ENCODE peak calls at places on chromosomes 5 and 9, in four cellular contexts. One of them, this sample, is unnamed.

GRCh38 chr5:68187268-68188055 is 28.1 kb upstream of the PIK3R1 start:
- DNase-seq in K562: no peak
- DNase-seq in WTC11: peak; percentile 68
- DNase-seq in GM12878: no peak
- DNase-seq in this sample: no peak

GRCh38 chr5:14775857-14776256 is 95.7 kb downstream of the ANKH start:
- DNase-seq in GM12878: no peak
- DNase-seq in WTC11: no peak
- DNase-seq in K562: no peak
- DNase-seq in this sample: no peak

GRCh38 chr5:160325716-160326115 is 13.4 kb upstream of the CCNJL start:
- DNase-seq in K562: no peak
- DNase-seq in WTC11: no peak
- DNase-seq in GM12878: no peak
- DNase-seq in this sample: no peak

GRCh38 chr9:28883209-28883608 is 1309.9 kb upstream of the C9orf72 start:
- DNase-seq in WTC11: no peak
- DNase-seq in GM12878: no peak
- DNase-seq in K562: no peak
- DNase-seq in this sample: no peak

GRCh38 chr5:1152771-1153282 is 41.0 kb upstream of the SLC12A7 start:
- DNase-seq in K562: no peak
- DNase-seq in WTC11: no peak
- DNase-seq in GM12878: no peak
- DNase-seq in this sample: no peak

GRCh38 chr9:113541019-113541900 is 77.7 kb downstream of the RGS3 start:
- DNase-seq in K562: peak; percentile 86
- DNase-seq in WTC11: peak; percentile 74
- DNase-seq in GM12878: no peak
- DNase-seq in this sample: peak; percentile 37

GRCh38 chr9:93223241-93224180 is 39.6 kb downstream of the WNK2 start:
- DNase-seq in WTC11: no peak
- DNase-seq in K562: no peak
- DNase-seq in GM12878: no peak
- DNase-seq in this sample: no peak

GRCh38 chr5:101306391-101307137 is 403.5 kb upstream of the ST8SIA4 start:
- DNase-seq in K562: no peak
- DNase-seq in WTC11: no peak
- DNase-seq in GM12878: no peak
- DNase-seq in this sample: no peak

GRCh38 chr9:83062011-83062652 is 810 bp downstream of the RASEF start:
- DNase-seq in GM12878: no peak
- DNase-seq in WTC11: peak; percentile 56
- DNase-seq in K562: no peak
- DNase-seq in this sample: no peak

GRCh38 chr5:90294604-90295003 is 115.0 kb downstream of the CETN3 start:
- DNase-seq in GM12878: no peak
- DNase-seq in WTC11: peak; percentile 33
- DNase-seq in K562: no peak
- DNase-seq in this sample: peak; percentile 13

GRCh38 chr5:177382423-177383029 is 1.7 kb upstream of the SLC34A1 start:
- DNase-seq in WTC11: peak; percentile 46
- DNase-seq in GM12878: no peak
- DNase-seq in K562: no peak
- DNase-seq in this sample: no peak

GRCh38 chr9:131473198-131473885 is 29.4 kb upstream of the POMT1 start:
- DNase-seq in GM12878: no peak
- DNase-seq in WTC11: no peak
- DNase-seq in K562: no peak
- DNase-seq in this sample: peak; percentile 35

GRCh38 chr9:31541626-31542025 is 842.8 kb upstream of the ACO1 start:
- DNase-seq in WTC11: no peak
- DNase-seq in GM12878: no peak
- DNase-seq in K562: no peak
- DNase-seq in this sample: no peak

GRCh38 chr5:1732238-1732880 is 67.3 kb downstream of the MRPL36 start:
- DNase-seq in K562: no peak
- DNase-seq in GM12878: no peak
- DNase-seq in WTC11: no peak
- DNase-seq in this sample: no peak

GRCh38 chr9:86079421-86080111 is 19.8 kb downstream of the GOLM1 start:
- DNase-seq in GM12878: no peak
- DNase-seq in K562: no peak
- DNase-seq in WTC11: no peak
- DNase-seq in this sample: no peak

GRCh38 chr5:171137768-171138540 is 171.1 kb upstream of the TLX3 start:
- DNase-seq in K562: no peak
- DNase-seq in WTC11: no peak
- DNase-seq in GM12878: no peak
- DNase-seq in this sample: no peak

GRCh38 chr5:134135091-134135655 is 20.7 kb downstream of the TCF7 start:
- DNase-seq in WTC11: no peak
- DNase-seq in GM12878: no peak
- DNase-seq in K562: no peak
- DNase-seq in this sample: no peak

GRCh38 chr9:109482391-109482916 is 15.7 kb downstream of the PTPN3 start:
- DNase-seq in K562: no peak
- DNase-seq in GM12878: no peak
- DNase-seq in WTC11: no peak
- DNase-seq in this sample: no peak

GRCh38 chr9:116791314-116791713 is 104.2 kb downstream of the TRIM32 start:
- DNase-seq in WTC11: no peak
- DNase-seq in GM12878: no peak
- DNase-seq in K562: no peak
- DNase-seq in this sample: no peak

GRCh38 chr5:157516626-157517325 is 56.8 kb downstream of the NIPAL4 start:
- DNase-seq in WTC11: no peak
- DNase-seq in K562: no peak
- DNase-seq in GM12878: no peak
- DNase-seq in this sample: no peak

GRCh38 chr9:89507626-89508025 is 9.7 kb upstream of the SEMA4D start:
- DNase-seq in K562: no peak
- DNase-seq in GM12878: no peak
- DNase-seq in WTC11: no peak
- DNase-seq in this sample: no peak

GRCh38 chr5:65020492-65020891 is 251.8 kb downstream of the CWC27 start:
- DNase-seq in K562: no peak
- DNase-seq in WTC11: no peak
- DNase-seq in GM12878: no peak
- DNase-seq in this sample: no peak

GRCh38 chr5:31656806-31657205 is 17.9 kb downstream of the PDZD2 start:
- DNase-seq in GM12878: no peak
- DNase-seq in K562: no peak
- DNase-seq in WTC11: no peak
- DNase-seq in this sample: no peak

GRCh38 chr5:133930061-133930823 is 38.2 kb downstream of the C5orf15 start:
- DNase-seq in K562: peak; percentile 34
- DNase-seq in WTC11: no peak
- DNase-seq in GM12878: no peak
- DNase-seq in this sample: no peak

GRCh38 chr9:91500509-91501011 is 76.9 kb upstream of the NFIL3 start:
- DNase-seq in WTC11: no peak
- DNase-seq in K562: peak; percentile 40
- DNase-seq in GM12878: no peak
- DNase-seq in this sample: no peak

GRCh38 chr5:107805166-107805565 is 134.4 kb upstream of the EFNA5 start:
- DNase-seq in GM12878: no peak
- DNase-seq in WTC11: no peak
- DNase-seq in K562: no peak
- DNase-seq in this sample: no peak

GRCh38 chr5:32794086-32794485 is 83.0 kb downstream of the NPR3 start:
- DNase-seq in WTC11: no peak
- DNase-seq in GM12878: no peak
- DNase-seq in K562: no peak
- DNase-seq in this sample: peak; percentile 13

GRCh38 chr5:40401965-40402364 is 277.8 kb upstream of the PTGER4 start:
- DNase-seq in WTC11: no peak
- DNase-seq in GM12878: no peak
- DNase-seq in K562: no peak
- DNase-seq in this sample: no peak

GRCh38 chr5:149576021-149576420 is 5.3 kb upstream of the ARHGEF37 start:
- DNase-seq in WTC11: no peak
- DNase-seq in K562: no peak
- DNase-seq in GM12878: no peak
- DNase-seq in this sample: no peak

GRCh38 chr9:89751081-89751855 is 146.5 kb downstream of the GADD45G start:
- DNase-seq in GM12878: no peak
- DNase-seq in WTC11: no peak
- DNase-seq in K562: no peak
- DNase-seq in this sample: no peak

GRCh38 chr9:6495484-6495883 is 82.5 kb downstream of the UHRF2 start:
- DNase-seq in K562: no peak
- DNase-seq in GM12878: no peak
- DNase-seq in WTC11: no peak
- DNase-seq in this sample: no peak

GRCh38 chr5:132272341-132273210 is 15.1 kb downstream of the PDLIM4 start:
- DNase-seq in K562: peak; percentile 59
- DNase-seq in GM12878: no peak
- DNase-seq in WTC11: peak; percentile 89
- DNase-seq in this sample: peak; percentile 38

GRCh38 chr5:111929261-111929660 is 172.3 kb upstream of the NREP start:
- DNase-seq in GM12878: no peak
- DNase-seq in WTC11: no peak
- DNase-seq in K562: no peak
- DNase-seq in this sample: no peak

GRCh38 chr9:94950040-94950732 is 223.7 kb downstream of the AOPEP start:
- DNase-seq in K562: no peak
- DNase-seq in GM12878: no peak
- DNase-seq in WTC11: no peak
- DNase-seq in this sample: no peak

GRCh38 chr5:37849641-37850040 is 9.8 kb upstream of the GDNF start:
- DNase-seq in K562: no peak
- DNase-seq in GM12878: no peak
- DNase-seq in WTC11: no peak
- DNase-seq in this sample: no peak
- TF ChIP-seq NR2C2 in K562: no peak
- TF ChIP-seq NR2C2 in GM12878: no peak
- TF ChIP-seq NR2C2 in WTC11: no peak
- TF ChIP-seq NR2C2 in this sample: no peak

GRCh38 chr5:138344887-138345622 is 7.0 kb downstream of the FAM53C start:
- DNase-seq in WTC11: no peak
- DNase-seq in K562: no peak
- DNase-seq in GM12878: no peak
- DNase-seq in this sample: no peak
- TF ChIP-seq NR2C2 in WTC11: no peak
- TF ChIP-seq NR2C2 in K562: no peak
- TF ChIP-seq NR2C2 in GM12878: no peak
- TF ChIP-seq NR2C2 in this sample: no peak

GRCh38 chr9:124208571-124208970 is 49.2 kb upstream of the NEK6 start:
- DNase-seq in WTC11: no peak
- DNase-seq in GM12878: peak; percentile 53
- DNase-seq in K562: no peak
- DNase-seq in this sample: no peak
- TF ChIP-seq NR2C2 in WTC11: no peak
- TF ChIP-seq NR2C2 in GM12878: no peak
- TF ChIP-seq NR2C2 in K562: no peak
- TF ChIP-seq NR2C2 in this sample: no peak

GRCh38 chr9:124280176-124280691 is 22.5 kb downstream of the NEK6 start:
- DNase-seq in GM12878: no peak
- DNase-seq in K562: no peak
- DNase-seq in WTC11: no peak
- DNase-seq in this sample: no peak

GRCh38 chr9:124283232-124283814 is 25.6 kb downstream of the NEK6 start:
- DNase-seq in WTC11: no peak
- DNase-seq in K562: no peak
- DNase-seq in GM12878: no peak
- DNase-seq in this sample: no peak

GRCh38 chr9:124279531-124280175 is 21.9 kb downstream of the NEK6 start:
- DNase-seq in WTC11: no peak
- DNase-seq in K562: no peak
- DNase-seq in GM12878: no peak
- DNase-seq in this sample: no peak

GRCh38 chr9:124282442-124283231 is 24.9 kb downstream of the NEK6 start:
- DNase-seq in WTC11: no peak
- DNase-seq in K562: peak; percentile 73
- DNase-seq in GM12878: no peak
- DNase-seq in this sample: peak; percentile 62

GRCh38 chr9:124281934-124282351 is 24.2 kb downstream of the NEK6 start:
- DNase-seq in WTC11: no peak
- DNase-seq in GM12878: no peak
- DNase-seq in K562: no peak
- DNase-seq in this sample: peak; percentile 50
- TF ChIP-seq NR2C2 in WTC11: no peak
- TF ChIP-seq NR2C2 in GM12878: no peak
- TF ChIP-seq NR2C2 in K562: no peak
- TF ChIP-seq NR2C2 in this sample: no peak

GRCh38 chr9:18542837-18543405 is 69.0 kb downstream of the ADAMTSL1 start:
- DNase-seq in GM12878: no peak
- DNase-seq in WTC11: no peak
- DNase-seq in K562: no peak
- DNase-seq in this sample: no peak
- TF ChIP-seq NR2C2 in GM12878: no peak
- TF ChIP-seq NR2C2 in WTC11: no peak
- TF ChIP-seq NR2C2 in K562: no peak
- TF ChIP-seq NR2C2 in this sample: no peak

GRCh38 chr9:124520206-124520596 is 13.0 kb upstream of the NR5A1 start:
- DNase-seq in WTC11: no peak
- DNase-seq in K562: no peak
- DNase-seq in GM12878: no peak
- DNase-seq in this sample: peak; percentile 93
- TF ChIP-seq NR2C2 in WTC11: no peak
- TF ChIP-seq NR2C2 in K562: no peak
- TF ChIP-seq NR2C2 in GM12878: no peak
- TF ChIP-seq NR2C2 in this sample: no peak

GRCh38 chr5:123754167-123754840 is 242.3 kb downstream of the CSNK1G3 start:
- DNase-seq in WTC11: no peak
- DNase-seq in K562: no peak
- DNase-seq in GM12878: no peak
- DNase-seq in this sample: no peak
- TF ChIP-seq NR2C2 in WTC11: no peak
- TF ChIP-seq NR2C2 in K562: no peak
- TF ChIP-seq NR2C2 in GM12878: no peak
- TF ChIP-seq NR2C2 in this sample: no peak

GRCh38 chr5:158796812-158797497 is 302.8 kb downstream of the EBF1 start:
- DNase-seq in GM12878: no peak
- DNase-seq in K562: no peak
- DNase-seq in WTC11: no peak
- DNase-seq in this sample: no peak
- TF ChIP-seq NR2C2 in GM12878: no peak
- TF ChIP-seq NR2C2 in K562: no peak
- TF ChIP-seq NR2C2 in WTC11: no peak
- TF ChIP-seq NR2C2 in this sample: no peak

This sample was measured in HepG2.